ENCODE peak calls at places on chromosomes 12 and 14, in eight cellular contexts. J is HFFc6, M is dorsolateral prefrontal cortex, V is mammary epithelial cell, T is cardiac muscle cell, H is neural crest cell, Y is glutamatergic neuron, D is cardiac fibroblast. O is an unnamed sample.
A peak's percentile ranks its signal among the peaks of the same experiment; 100 is the strongest.

GRCh38 chr14:38357557-38357956 is 101.7 kb upstream of the CLEC14A start:
- DNase-seq in D (peak; percentile 91), M (no peak), V (no peak), H (no peak), J (peak; percentile 76), Y (no peak), T (no peak), O (no peak)

GRCh38 chr12:47903927-47904646 is 707 bp downstream of the VDR start:
- DNase-seq in V (peak; percentile 85), M (peak; percentile 16), D (peak; percentile 77), T (no peak), J (peak; percentile 78), Y (no peak), H (no peak), O (no peak)

GRCh38 chr12:61414470-61414869 is 845.7 kb upstream of the USP15 start:
- DNase-seq in V (peak; percentile 39), H (no peak), T (no peak), J (no peak), D (no peak), Y (no peak), M (no peak), O (no peak)

GRCh38 chr12:106601031-106601430 is 18.2 kb downstream of the RFX4 start:
- DNase-seq in Y (peak; percentile 16), T (no peak), D (no peak), J (no peak), M (no peak), H (peak; percentile 36), V (no peak), O (no peak)

GRCh38 chr12:17982556-17982955 is 107.4 kb downstream of the RERGL start:
- DNase-seq in J (no peak), D (no peak), Y (no peak), V (peak; percentile 40), H (no peak), M (no peak), T (no peak), O (no peak)

GRCh38 chr14:37142835-37143499 is 29.4 kb downstream of the SLC25A21 start:
- DNase-seq in Y (no peak), V (peak; percentile 82), H (no peak), D (no peak), T (peak; percentile 33), J (peak; percentile 79), M (no peak), O (no peak)

GRCh38 chr14:86646688-86647687 is 1117.0 kb downstream of the FLRT2 start:
- DNase-seq in J (peak; percentile 56), V (peak; percentile 7), T (no peak), H (no peak), Y (no peak), D (peak; percentile 44), M (no peak), O (no peak)

GRCh38 chr14:57391609-57392195 is 1.3 kb downstream of the NAA30 start:
- DNase-seq in T (peak; percentile 9), D (no peak), V (peak; percentile 31), J (no peak), Y (no peak), M (no peak), H (no peak), O (no peak)

GRCh38 chr14:104851896-104852663 is 13.0 kb upstream of the CEP170B start:
- DNase-seq in D (no peak), Y (no peak), J (peak; percentile 29), V (no peak), H (no peak), M (no peak), T (no peak), O (no peak)

GRCh38 chr12:116434155-116435065 is 124.8 kb upstream of the MAP1LC3B2 start:
- DNase-seq in D (peak; percentile 96), T (peak; percentile 89), J (peak; percentile 93), V (peak; percentile 81), H (peak; percentile 26), M (peak; percentile 16), Y (peak; percentile 42), O (no peak)

GRCh38 chr14:53951661-53952265 is 4.9 kb downstream of the BMP4 start:
- DNase-seq in M (no peak), T (peak; percentile 44), D (no peak), J (no peak), H (no peak), Y (peak; percentile 20), V (no peak), O (no peak)

GRCh38 chr12:131085816-131086591 is 132.3 kb downstream of the ADGRD1 start:
- DNase-seq in H (no peak), D (no peak), J (no peak), Y (no peak), M (no peak), T (no peak), V (no peak), O (peak; percentile 4)

GRCh38 chr12:132117558-132117875 is 26.6 kb downstream of the DDX51 start:
- DNase-seq in M (no peak), T (no peak), Y (no peak), H (no peak), D (no peak), J (no peak), V (no peak), O (no peak)

DNA sequence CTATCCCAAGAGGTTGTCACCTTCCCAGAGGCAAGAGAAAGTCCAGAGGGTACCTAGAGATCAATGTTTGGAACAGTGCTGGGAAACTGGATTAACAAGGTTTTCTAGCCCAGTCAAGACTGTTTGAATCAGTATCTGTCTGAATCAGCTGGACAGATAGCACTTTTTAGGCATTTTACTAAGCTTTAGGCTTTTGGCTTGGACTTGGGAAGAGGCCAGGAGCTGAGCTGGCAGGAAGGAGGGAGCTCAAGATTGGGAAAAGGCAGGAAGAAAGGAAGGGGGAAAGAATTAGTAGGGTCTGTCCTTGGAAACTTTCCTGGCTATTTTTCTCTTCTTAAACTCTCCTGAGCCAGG is 8.3 kb downstream of the IKZF4 start:
- DNase-seq in H (no peak), D (peak; percentile 75), V (no peak), Y (no peak), M (no peak), T (no peak), J (peak; percentile 62), O (no peak)
- TF ChIP-seq CTCF in H (no peak), D (no peak), V (no peak), Y (no peak), M (no peak), T (no peak), J (no peak), O (no peak)

GRCh38 chr14:20346713-20347112 is 3.3 kb downstream of the PARP2 start:
- DNase-seq in J (no peak), T (no peak), H (no peak), M (no peak), D (no peak), Y (no peak), V (no peak), O (no peak)

GRCh38 chr14:20350280-20350679 is 6.8 kb downstream of the PARP2 start:
- DNase-seq in Y (no peak), V (no peak), J (peak; percentile 21), T (no peak), M (no peak), D (no peak), H (no peak), O (no peak)

GRCh38 chr14:20345366-20345765 is 1.9 kb downstream of the PARP2 start:
- DNase-seq in T (no peak), D (no peak), J (no peak), H (no peak), M (no peak), V (no peak), Y (no peak), O (no peak)

GRCh38 chr14:20347747-20348146 is 4.3 kb downstream of the PARP2 start:
- DNase-seq in Y (no peak), D (no peak), J (no peak), H (no peak), T (no peak), M (no peak), V (no peak), O (no peak)

DNA sequence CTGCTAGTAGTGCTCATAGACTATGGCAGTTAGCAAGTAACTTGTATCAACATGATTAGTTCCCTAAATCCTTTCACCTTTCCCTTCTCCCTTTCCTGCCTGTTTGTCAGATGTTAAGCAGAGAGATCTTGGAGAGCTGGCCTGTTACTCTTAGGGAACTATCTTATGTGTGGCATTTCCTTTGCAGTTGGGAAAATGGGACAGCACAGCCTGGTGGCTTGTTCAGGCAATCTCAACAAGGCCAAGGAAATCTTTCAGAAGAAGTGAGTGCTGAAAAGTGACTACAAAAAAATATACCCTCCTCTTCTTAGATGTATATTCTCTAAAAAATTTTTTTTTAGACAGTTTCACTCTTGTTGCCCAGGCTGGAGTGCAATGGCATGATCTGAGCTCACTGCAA is 7.4 kb downstream of the PARP2 start:
- DNase-seq in H (no peak), T (no peak), M (no peak), V (no peak), D (peak; percentile 44), J (peak; percentile 32), Y (no peak), O (no peak)
- TF ChIP-seq CTCF in H (peak; percentile 34), T (peak; percentile 38), M (no peak), V (peak; percentile 29), D (peak; percentile 39), J (peak; percentile 66), Y (no peak), O (peak; percentile 13)

DNA sequence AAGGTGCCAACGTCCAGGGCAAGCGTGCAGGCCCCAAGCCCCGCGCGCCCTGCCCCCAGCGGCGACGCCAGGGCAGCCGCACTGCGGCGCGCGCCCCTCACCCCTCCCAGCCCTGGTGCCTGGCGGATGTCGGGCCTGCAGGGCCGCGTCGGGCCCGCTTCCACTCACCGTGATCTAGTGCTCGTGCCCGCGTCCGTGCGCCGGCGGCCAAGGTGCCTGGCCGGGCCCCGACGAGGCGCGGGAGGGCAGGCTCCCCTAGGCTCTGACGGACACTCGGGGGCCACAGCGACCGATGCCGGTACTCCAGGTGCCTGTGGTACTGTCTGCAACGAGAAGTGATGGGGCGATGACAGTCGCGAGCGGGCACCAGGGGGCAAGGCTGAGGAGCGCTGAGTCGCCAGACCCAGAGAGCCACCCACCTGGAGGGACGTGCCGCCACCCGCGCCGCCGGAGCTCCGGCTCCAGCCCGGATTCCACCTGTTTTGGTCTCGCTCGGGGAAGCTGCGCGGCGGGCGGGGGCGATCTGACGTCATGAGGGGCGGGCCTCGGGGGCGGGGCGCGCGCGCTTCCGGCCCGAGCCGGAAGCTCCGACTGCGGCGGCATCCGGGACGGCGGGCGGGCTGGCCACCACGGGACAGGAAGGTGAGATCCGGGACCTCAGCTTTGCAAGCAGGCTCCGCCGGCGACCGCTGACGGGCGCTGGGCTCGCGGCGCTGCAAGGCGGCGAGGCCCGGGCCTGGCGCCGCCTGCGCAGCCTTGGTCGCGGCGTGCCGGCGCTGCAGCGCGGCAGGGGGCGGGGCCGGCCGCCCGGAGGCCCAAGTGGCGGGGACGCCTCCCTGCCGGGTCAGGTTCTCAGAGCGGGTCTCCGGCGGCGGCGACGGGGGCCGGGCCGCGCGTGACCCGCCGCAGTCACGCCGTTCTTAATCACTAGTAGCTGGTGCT is at the start of the genes LYSET and MOAP1:
- DNase-seq in H (peak; percentile 80), M (peak; percentile 88), T (peak; percentile 92), Y (peak; percentile 90), V (peak; percentile 86), J (peak; percentile 85), D (peak; percentile 86), O (peak; percentile 79)
- TF ChIP-seq CTCF in H (peak; percentile 54), M (no peak), T (peak; percentile 9), Y (peak; percentile 28), V (peak; percentile 13), J (peak; percentile 55), D (no peak), O (peak; percentile 56)

DNA sequence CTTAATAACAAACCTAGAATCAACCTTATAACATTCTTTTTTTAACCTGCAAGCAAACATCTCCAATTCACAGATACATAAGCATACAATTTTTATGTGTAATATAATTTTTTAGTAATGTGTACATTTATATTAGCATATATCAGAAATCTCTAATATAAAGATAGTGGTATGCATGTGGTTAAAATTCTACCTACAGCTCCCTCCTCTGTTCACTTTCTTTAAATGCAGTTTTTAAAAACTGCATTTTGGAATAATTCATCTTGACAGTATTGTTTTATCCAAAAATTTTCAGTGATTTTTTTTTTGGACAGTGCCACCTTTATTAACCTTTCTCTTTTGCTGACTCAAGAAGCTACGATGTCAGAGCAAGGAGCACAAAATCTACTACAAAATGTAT is 13.2 kb upstream of the RXYLT1 start:
- DNase-seq in T (no peak), V (no peak), Y (no peak), M (no peak), D (no peak), J (no peak), H (no peak), O (no peak)
- TF ChIP-seq CTCF in T (peak; percentile 20), V (peak; percentile 23), Y (no peak), M (peak; percentile 35), D (no peak), J (peak; percentile 61), H (no peak), O (no peak)

O was measured in progenitor cell of endocrine pancreas.